ENCODE peak calls at places on chromosomes 4 and X, in nine cellular contexts. I is fibroblast of mammary gland; U is NCI-H774; P is stimulated activated CD4-positive, alpha-beta T cell treated with anti-CD3 and anti-CD28 coated beads, Interleukin-4, amount 100 ng/mL, for 1 hour; L is fibroblast of the aortic adventitia; D is HFF-Myc; S is posterior cingulate gyrus; M is H54; G is DMS79 treated with DMSO at 0.1 percent for 48 hours. Y is an unnamed sample.
A peak's percentile ranks its signal among the peaks of the same experiment; 100 is the strongest.

GRCh38 chr4:88137112-88137511 is 21.3 kb downstream of the ABCG2 start:
- DNase-seq in L (peak; percentile 44), P (no peak), M (no peak), U (no peak), I (peak; percentile 43), S (no peak), D (no peak), G (no peak), Y (no peak)

GRCh38 chr4:89284828-89285227 is 22.8 kb downstream of the GPRIN3 start:
- DNase-seq in M (no peak), U (no peak), G (no peak), I (no peak), L (no peak), D (no peak), S (no peak), P (no peak), Y (no peak)

GRCh38 chr4:56892686-56893085 is 15.0 kb upstream of the REST start:
- DNase-seq in D (no peak), M (no peak), G (no peak), S (no peak), P (no peak), I (no peak), L (no peak), U (no peak), Y (no peak)

GRCh38 chr4:122879001-122879400 is 43.4 kb downstream of the NUDT6 start:
- DNase-seq in M (no peak), I (no peak), S (no peak), G (no peak), U (no peak), L (no peak), D (no peak), P (no peak), Y (no peak)

GRCh38 chr4:3879681-3880594 is 113.8 kb downstream of the ADRA2C start:
- DNase-seq in I (no peak), G (no peak), U (no peak), M (no peak), L (no peak), S (no peak), P (peak; percentile 10), D (no peak), Y (peak; percentile 55)

GRCh38 chrX:140389331-140389730 is 115.5 kb downstream of the SOX3 start:
- DNase-seq in S (no peak), P (no peak), I (no peak), M (no peak), U (no peak), L (no peak), G (no peak), D (no peak), Y (no peak)

GRCh38 chr4:128107766-128108165 is 46.7 kb downstream of the LARP1B start:
- DNase-seq in I (peak; percentile 74), M (no peak), P (no peak), G (no peak), D (no peak), L (peak; percentile 4), S (no peak), U (no peak), Y (no peak)

GRCh38 chr4:146534178-146534577 is 12.4 kb upstream of the SLC10A7 start:
- DNase-seq in P (no peak), D (no peak), G (no peak), U (no peak), S (no peak), I (no peak), L (no peak), M (no peak), Y (no peak)

GRCh38 chr4:2934077-2934812 is 29.0 kb downstream of the NOP14 start:
- DNase-seq in M (peak; percentile 50), U (no peak), L (peak; percentile 54), G (no peak), D (no peak), S (no peak), P (peak; percentile 53), I (peak; percentile 65), Y (peak; percentile 27)

GRCh38 chr4:98661356-98662054 is 3.1 kb upstream of the TSPAN5 start:
- DNase-seq in L (no peak), M (no peak), S (no peak), U (no peak), I (no peak), P (no peak), D (no peak), G (no peak), Y (no peak)

GRCh38 chr4:13888112-13888511 is 260.6 kb upstream of the BOD1L1 start:
- DNase-seq in D (no peak), G (no peak), S (no peak), P (no peak), M (peak; percentile 7), L (peak; percentile 94), I (peak; percentile 95), U (no peak), Y (no peak)

GRCh38 chr4:39446842-39447573 is 11.7 kb downstream of the RPL9 start:
- DNase-seq in P (peak; percentile 50), I (peak; percentile 63), G (no peak), M (no peak), L (peak; percentile 40), D (no peak), U (no peak), S (no peak), Y (no peak)

GRCh38 chrX:10415704-10416001 is 204.7 kb downstream of the MID1 start:
- DNase-seq in S (no peak), G (peak; percentile 29), L (peak; percentile 45), D (no peak), M (no peak), I (peak; percentile 48), P (no peak), U (no peak), Y (no peak)